ENCODE peak calls at places on chromosomes 16 and 17, in five cellular contexts. A is IMR-90, R is GM13977, N is AG04450, F is fibroblast of mammary gland. S is an unnamed sample.

GRCh38 chr16:88456356-88457292 is 3.5 kb downstream of the ZFPM1 start:
- DNase-seq in A (no peak), R (peak), N (no peak), F (no peak), S (no peak)

GRCh38 chr16:75064403-75065148 is 52.0 kb downstream of the LDHD start:
- DNase-seq in A (peak), R (no peak), N (no peak), F (no peak), S (no peak)

GRCh38 chr16:31088459-31089183 is at the start of gene PRSS53:
- DNase-seq in A (no peak), R (no peak), N (no peak), F (no peak), S (no peak)

GRCh38 chr17:74344658-74345057 is 17.0 kb downstream of the BTBD17 start:
- DNase-seq in A (no peak), R (no peak), N (no peak), F (no peak), S (no peak)

GRCh38 chr16:89489040-89489721 is 1.2 kb downstream of the ANKRD11 start:
- DNase-seq in A (peak), R (peak), N (peak), F (peak), S (peak)

GRCh38 chr17:72187544-72187943 is 66.7 kb downstream of the SOX9 start:
- DNase-seq in A (peak), R (no peak), N (no peak), F (peak), S (no peak)

GRCh38 chr17:30323895-30324319 is 9.9 kb downstream of the TMIGD1 start:
- DNase-seq in A (no peak), R (peak), N (no peak), F (peak), S (no peak)

GRCh38 chr16:13453938-13454553 is 465.9 kb upstream of the ERCC4 start:
- DNase-seq in A (no peak), R (peak), N (no peak), F (peak), S (no peak)

GRCh38 chr17:46782250-46782953 is 36.1 kb downstream of the WNT3 start:
- DNase-seq in A (no peak), R (peak), N (no peak), F (no peak), S (no peak)

GRCh38 chr16:81522141-81522701 is 77.6 kb downstream of the CMIP start:
- DNase-seq in A (no peak), R (no peak), N (no peak), F (no peak), S (no peak)

GRCh38 chr17:4307179-4307930 is 43.6 kb upstream of the ANKFY1 start:
- DNase-seq in A (no peak), R (no peak), N (no peak), F (no peak), S (no peak)

GRCh38 chr16:70634861-70635260 is 11.5 kb upstream of the IL34 start:
- DNase-seq in A (peak), R (no peak), N (no peak), F (peak), S (no peak)

GRCh38 chr16:70635356-70636016 is 10.9 kb upstream of the IL34 start:
- DNase-seq in A (peak), R (no peak), N (peak), F (peak), S (no peak)

GRCh38 chr16:70644763-70645597 is 1.4 kb upstream of the IL34 start:
- DNase-seq in A (no peak), R (no peak), N (no peak), F (no peak), S (no peak)

GRCh38 chr16:70642633-70643032 is 3.7 kb upstream of the IL34 start:
- DNase-seq in A (no peak), R (no peak), N (no peak), F (no peak), S (no peak)

DNA sequence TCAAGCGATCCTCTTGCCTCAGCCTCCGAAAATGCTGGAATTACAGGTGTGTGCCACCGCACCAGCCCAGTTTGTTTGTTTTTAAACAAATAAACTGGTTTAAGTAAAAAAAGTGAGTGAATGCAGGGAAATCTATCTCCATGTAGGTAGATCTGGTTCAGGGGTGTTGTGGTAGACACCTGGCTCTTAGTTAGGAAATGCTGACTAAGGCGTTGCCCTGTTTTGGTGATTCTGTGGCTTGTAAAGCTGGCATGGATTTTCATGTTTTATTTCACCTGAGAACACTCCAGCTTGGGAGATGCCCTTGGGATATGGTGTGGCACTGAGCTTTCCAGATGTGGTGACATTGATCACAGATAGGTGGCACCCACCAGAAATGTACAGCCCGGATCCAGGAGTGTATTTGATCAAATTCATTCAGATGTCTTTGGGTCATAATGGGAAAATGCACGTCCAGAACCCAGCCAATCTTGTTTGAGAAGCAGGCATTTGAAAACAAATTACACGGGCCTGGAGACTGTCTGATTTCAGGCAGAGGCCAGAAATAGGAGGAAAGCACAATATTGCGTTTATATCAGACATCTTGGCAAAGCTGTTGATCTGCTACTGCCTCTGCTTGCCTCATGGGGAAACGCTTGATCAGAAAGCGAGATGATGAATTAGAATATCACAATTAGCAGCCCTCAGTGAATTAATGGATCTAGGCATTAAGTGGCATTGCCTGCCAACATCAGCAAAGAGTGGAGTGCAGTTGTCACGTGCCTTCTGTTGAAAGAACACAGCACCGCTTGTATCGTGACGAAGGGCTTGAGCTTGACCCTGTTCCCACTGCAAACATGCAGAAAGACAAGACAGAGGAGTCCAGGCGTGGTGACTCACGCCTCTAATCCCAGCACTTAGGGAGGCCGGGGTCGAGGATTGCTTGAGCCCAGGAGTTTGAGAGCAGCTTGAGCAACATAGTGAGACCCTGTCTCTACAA is 7.3 kb upstream of the IL34 start:
- DNase-seq in A (peak), R (no peak), N (peak), F (peak), S (no peak)
- TF ChIP-seq CTCF in A (no peak), R (no peak), N (no peak), F (no peak), S (peak)

GRCh38 chr17:52298881-52299280 is 140.4 kb upstream of the CA10 start:
- DNase-seq in A (no peak), R (no peak), N (no peak), F (no peak), S (no peak)

GRCh38 chr17:52297230-52298010 is 138.9 kb upstream of the CA10 start:
- DNase-seq in A (no peak), R (no peak), N (no peak), F (peak), S (no peak)
- TF ChIP-seq CTCF in A (no peak), R (no peak), N (no peak), F (no peak), S (peak)

GRCh38 chr16:82754716-82755513 is 128.1 kb downstream of the CDH13 start:
- DNase-seq in A (no peak), R (no peak), N (no peak), F (no peak), S (no peak)

GRCh38 chr16:82756283-82756599 is 129.5 kb downstream of the CDH13 start:
- DNase-seq in A (peak), R (no peak), N (peak), F (peak), S (no peak)

GRCh38 chr16:82753821-82754220 is 127.1 kb downstream of the CDH13 start:
- DNase-seq in A (peak), R (no peak), N (no peak), F (peak), S (no peak)

GRCh38 chr16:82758406-82758805 is 131.6 kb downstream of the CDH13 start:
- DNase-seq in A (no peak), R (no peak), N (no peak), F (no peak), S (no peak)

GRCh38 chr16:82755570-82756282 is 129.0 kb downstream of the CDH13 start:
- DNase-seq in A (no peak), R (no peak), N (no peak), F (no peak), S (no peak)
- TF ChIP-seq CTCF in A (peak), R (no peak), N (peak), F (peak), S (peak)

DNA sequence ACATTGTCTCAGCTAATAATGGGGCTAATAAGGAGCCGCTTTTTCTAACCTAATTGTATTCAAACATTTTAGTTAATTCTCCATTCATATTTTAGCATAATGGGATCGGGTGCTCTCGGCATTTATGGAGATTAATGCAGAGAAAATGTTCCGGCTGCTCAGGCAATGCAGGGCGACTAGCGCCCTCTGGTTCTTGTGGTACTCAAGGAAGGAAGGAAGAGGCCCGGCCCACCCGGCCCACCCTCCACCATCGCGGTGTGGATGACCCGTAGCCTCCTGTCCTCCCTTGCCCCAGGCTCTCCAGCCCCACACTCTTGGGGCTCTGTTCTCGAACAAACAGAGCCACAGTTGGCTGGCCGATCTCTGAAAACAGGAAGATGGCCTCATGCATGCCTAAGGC is 21.1 kb upstream of the ABCC3 start:
- DNase-seq in A (no peak), R (no peak), N (no peak), F (no peak), S (no peak)
- TF ChIP-seq CTCF in A (no peak), R (no peak), N (no peak), F (no peak), S (no peak)

GRCh38 chr17:81717766-81718089 is 5.6 kb downstream of the SLC25A10 start:
- DNase-seq in A (no peak), R (no peak), N (no peak), F (no peak), S (no peak)

GRCh38 chr17:81719410-81720266 is 7.6 kb downstream of the SLC25A10 start:
- DNase-seq in A (no peak), R (no peak), N (no peak), F (no peak), S (no peak)

GRCh38 chr17:81722184-81723120 is 10.4 kb downstream of the SLC25A10 start:
- DNase-seq in A (no peak), R (no peak), N (no peak), F (peak), S (no peak)

GRCh38 chr17:81723651-81724209 is 11.6 kb downstream of the SLC25A10 start:
- DNase-seq in A (no peak), R (no peak), N (no peak), F (no peak), S (no peak)

GRCh38 chr17:81720267-81721071 is 8.4 kb downstream of the SLC25A10 start:
- DNase-seq in A (no peak), R (no peak), N (no peak), F (no peak), S (no peak)
- TF ChIP-seq CTCF in A (no peak), R (no peak), N (no peak), F (no peak), S (no peak)

DNA sequence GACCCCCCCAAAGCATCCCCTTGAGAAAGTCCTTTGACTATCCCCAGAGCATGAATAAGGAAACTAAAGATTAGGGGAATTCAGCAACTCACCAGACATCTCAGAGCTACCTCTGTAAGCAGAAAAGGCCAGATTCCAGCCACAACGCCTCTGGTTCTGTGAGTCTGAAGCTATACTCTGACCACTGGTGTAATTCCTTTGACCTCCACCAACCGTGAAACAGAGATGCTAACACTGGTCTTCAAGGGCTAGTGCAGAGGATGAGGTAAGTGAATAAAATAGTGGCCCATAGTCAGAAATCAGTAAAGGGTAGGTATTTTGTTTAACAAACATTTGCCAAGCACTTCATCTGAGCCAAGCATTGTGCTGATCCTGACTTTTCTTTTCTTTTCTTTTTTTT is 353.4 kb downstream of the NPIPA8 start:
- DNase-seq in A (no peak), R (no peak), N (no peak), F (no peak), S (no peak)
- TF ChIP-seq CTCF in A (no peak), R (no peak), N (no peak), F (no peak), S (no peak)

DNA sequence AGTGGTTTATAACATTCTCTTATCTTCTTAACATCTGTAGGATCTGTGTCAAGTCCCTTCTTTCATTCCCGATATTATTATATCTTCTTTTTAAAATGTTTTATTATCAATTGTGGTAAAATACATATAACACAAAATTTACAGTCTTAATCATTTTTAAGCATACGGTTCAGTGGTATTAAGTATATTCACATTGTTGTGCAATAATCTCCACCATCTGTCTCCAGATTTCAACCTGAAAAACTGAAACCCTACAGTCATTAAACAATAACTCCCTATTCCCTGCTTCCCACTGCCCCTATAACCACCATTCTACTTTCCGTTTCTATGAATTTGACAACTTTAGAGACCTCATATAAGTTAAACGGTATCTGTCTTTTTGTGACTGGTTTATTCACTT is 45.5 kb downstream of the CEP112 start:
- DNase-seq in A (no peak), R (no peak), N (no peak), F (no peak), S (no peak)
- TF ChIP-seq CTCF in A (no peak), R (no peak), N (no peak), F (no peak), S (no peak)